ENCODE peak calls at places on chromosome 1, in eight cellular contexts. N is heart right ventricle, Y is WTC11, Z is HTR-8/SVneo, I is EL, F is cardiac muscle cell, D is NCI-H1694 treated with DMSO at 0.1 percent for 48 hours, J is kidney tubule cell. H is an unnamed sample.

GRCh38 chr1:68819190-68819829 is 322.4 kb upstream of the DEPDC1 start:
- DNase-seq in N (no peak), Y (peak; percentile 16), F (peak; percentile 40), D (peak; percentile 33), J (peak; percentile 30), Z (peak; percentile 10), I (no peak), H (no peak)

GRCh38 chr1:34800214-34800613 is 7.4 kb downstream of the GJA4 start:
- DNase-seq in N (no peak), F (peak; percentile 52), Y (no peak), D (no peak), Z (no peak), I (no peak), J (no peak), H (no peak)

GRCh38 chr1:184152502-184152901 is 101.0 kb downstream of the TSEN15 start:
- DNase-seq in D (no peak), I (peak; percentile 50), Y (no peak), Z (no peak), F (peak; percentile 70), N (peak; percentile 65), J (peak; percentile 63), H (no peak)

GRCh38 chr1:155913969-155914757 is 3.0 kb upstream of the RIT1 start:
- DNase-seq in J (peak; percentile 15), Y (no peak), N (no peak), Z (no peak), F (no peak), I (peak; percentile 61), D (no peak), H (no peak)

GRCh38 chr1:59979551-59980070 is 53.0 kb upstream of the CYP2J2 start:
- DNase-seq in Y (no peak), Z (no peak), J (no peak), N (no peak), D (no peak), F (no peak), I (no peak), H (no peak)

GRCh38 chr1:174358786-174359453 is 88.8 kb upstream of the GPR52 start:
- DNase-seq in F (peak; percentile 8), N (no peak), D (no peak), Z (no peak), Y (no peak), I (no peak), J (peak; percentile 4), H (peak; percentile 6)

GRCh38 chr1:244361764-244362473 is 89.8 kb downstream of the ADSS2 start:
- DNase-seq in N (no peak), J (peak; percentile 85), F (peak; percentile 60), Y (peak; percentile 32), D (no peak), Z (peak; percentile 66), I (peak; percentile 50), H (no peak)

GRCh38 chr1:46394108-46394871 is at the start of gene FAAH:
- DNase-seq in D (peak; percentile 25), Y (peak; percentile 83), F (peak; percentile 51), I (peak; percentile 35), Z (no peak), J (peak; percentile 71), N (peak; percentile 45), H (peak; percentile 57)

GRCh38 chr1:22457356-22457755 is 5.7 kb downstream of the ZBTB40 start:
- DNase-seq in J (no peak), F (peak; percentile 80), D (peak; percentile 4), I (no peak), Z (no peak), N (no peak), Y (no peak), H (no peak)

GRCh38 chr1:175976865-175977642 is 230.0 kb downstream of the COP1 start:
- DNase-seq in N (no peak), J (peak; percentile 13), F (peak; percentile 44), Y (no peak), Z (no peak), I (peak; percentile 54), D (no peak), H (no peak)

GRCh38 chr1:190904091-190904695 is 426.5 kb upstream of the BRINP3 start:
- DNase-seq in Z (no peak), D (no peak), J (peak; percentile 65), N (no peak), I (peak; percentile 63), Y (no peak), F (peak; percentile 22), H (no peak)

GRCh38 chr1:169890761-169891538 is 2.7 kb downstream of the SCYL3 start:
- DNase-seq in J (peak; percentile 29), I (no peak), Z (no peak), F (no peak), D (no peak), Y (no peak), N (no peak), H (no peak)

GRCh38 chr1:156608036-156608674 is 6.9 kb upstream of the GPATCH4 start:
- DNase-seq in J (peak; percentile 76), I (peak; percentile 71), Y (peak; percentile 53), N (peak; percentile 70), F (peak; percentile 83), Z (peak; percentile 54), D (peak; percentile 99), H (peak; percentile 68)

GRCh38 chr1:74502432-74502831 is 10.0 kb downstream of the LRRC53 start:
- DNase-seq in D (no peak), I (peak; percentile 15), Z (peak; percentile 2), N (peak; percentile 14), Y (no peak), F (peak; percentile 57), J (peak; percentile 24), H (peak; percentile 3)

GRCh38 chr1:31981976-31982375 is 31.7 kb upstream of the KHDRBS1 start:
- DNase-seq in J (peak; percentile 55), Y (no peak), N (no peak), D (peak; percentile 42), I (no peak), Z (no peak), F (no peak), H (no peak)

GRCh38 chr1:5239911-5240310 is 585.5 kb downstream of the AJAP1 start:
- DNase-seq in J (peak; percentile 9), Y (no peak), Z (no peak), I (no peak), F (no peak), N (no peak), D (no peak), H (no peak)